ENCODE peak calls at places on chromosomes 4 and X, in six cellular contexts. C is iPS DF 6.9; M is SK-N-SH; L is lower lobe of right lung; D is Jurkat, Clone E6-1; E is tibial nerve. R is an unnamed sample.

GRCh38 chrX:139905743-139906142 is 27.1 kb downstream of the ATP11C start:
- DNase-seq in E (no peak), L (no peak), M (no peak), D (peak; percentile 65), C (no peak), R (no peak)

GRCh38 chr4:77012726-77013125 is 63.1 kb downstream of the CCNI start:
- DNase-seq in M (peak; percentile 16), C (no peak), E (no peak), L (no peak), D (no peak), R (peak; percentile 43)

GRCh38 chr4:96675916-96676315 is 836.0 kb downstream of the PDHA2 start:
- DNase-seq in C (no peak), M (no peak), L (no peak), E (no peak), D (no peak), R (no peak)

GRCh38 chrX:152913354-152913753 is 15.5 kb downstream of the ZNF185 start:
- DNase-seq in D (no peak), L (no peak), E (no peak), M (no peak), C (no peak), R (no peak)

GRCh38 chr4:115664285-115664684 is 550.9 kb upstream of the NDST4 start:
- DNase-seq in M (peak; percentile 34), D (no peak), E (no peak), L (no peak), C (no peak), R (no peak)

GRCh38 chrX:148593146-148593545 is 92.7 kb downstream of the AFF2 start:
- DNase-seq in M (no peak), E (no peak), L (no peak), D (no peak), C (no peak), R (no peak)

GRCh38 chrX:49877397-49878101 is 1.7 kb upstream of the USP27X start:
- DNase-seq in E (no peak), M (no peak), D (no peak), C (no peak), L (no peak), R (no peak)

GRCh38 chr4:76448211-76448610 is 13.2 kb downstream of the SHROOM3 start:
- DNase-seq in E (no peak), C (no peak), M (no peak), D (no peak), L (no peak), R (no peak)

GRCh38 chr4:74540193-74540592 is 95.3 kb downstream of the AREG start:
- DNase-seq in E (no peak), C (no peak), L (no peak), M (no peak), D (no peak), R (no peak)

GRCh38 chr4:89653012-89653411 is 183.9 kb downstream of the SNCA start:
- DNase-seq in E (no peak), C (no peak), L (no peak), D (no peak), M (no peak), R (no peak)

GRCh38 chrX:44871114-44871645 is 1.8 kb upstream of the KDM6A start:
- DNase-seq in D (no peak), C (no peak), E (no peak), L (peak; percentile 46), M (no peak), R (peak; percentile 23)

GRCh38 chr4:85741921-85742591 is 267.1 kb downstream of the ARHGAP24 start:
- DNase-seq in C (no peak), M (peak; percentile 37), E (no peak), L (no peak), D (no peak), R (no peak)

GRCh38 chr4:87950516-87950915 is 25.0 kb upstream of the SPP1 start:
- DNase-seq in C (no peak), M (no peak), E (no peak), D (no peak), L (no peak), R (no peak)

GRCh38 chr4:140188975-140189374 is 35.0 kb upstream of the MAML3 start:
- DNase-seq in C (no peak), M (no peak), D (no peak), E (no peak), L (peak; percentile 49), R (peak; percentile 78)

GRCh38 chr4:53651142-53651720 is 59.9 kb upstream of the LNX1 start:
- DNase-seq in D (no peak), E (no peak), C (no peak), L (peak; percentile 62), M (no peak), R (no peak)

GRCh38 chrX:36609653-36610585 is 398.2 kb upstream of the FAM47C start:
- DNase-seq in E (no peak), D (no peak), M (no peak), C (no peak), L (no peak), R (no peak)

GRCh38 chrX:108516184-108516583 is 76.5 kb downstream of the COL4A5 start:
- DNase-seq in C (no peak), M (no peak), E (no peak), D (no peak), L (no peak), R (no peak)

GRCh38 chr4:62119195-62119594 is 919.1 kb downstream of the ADGRL3 start:
- DNase-seq in L (no peak), D (no peak), C (no peak), M (peak; percentile 59), E (no peak), R (no peak)

DNA sequence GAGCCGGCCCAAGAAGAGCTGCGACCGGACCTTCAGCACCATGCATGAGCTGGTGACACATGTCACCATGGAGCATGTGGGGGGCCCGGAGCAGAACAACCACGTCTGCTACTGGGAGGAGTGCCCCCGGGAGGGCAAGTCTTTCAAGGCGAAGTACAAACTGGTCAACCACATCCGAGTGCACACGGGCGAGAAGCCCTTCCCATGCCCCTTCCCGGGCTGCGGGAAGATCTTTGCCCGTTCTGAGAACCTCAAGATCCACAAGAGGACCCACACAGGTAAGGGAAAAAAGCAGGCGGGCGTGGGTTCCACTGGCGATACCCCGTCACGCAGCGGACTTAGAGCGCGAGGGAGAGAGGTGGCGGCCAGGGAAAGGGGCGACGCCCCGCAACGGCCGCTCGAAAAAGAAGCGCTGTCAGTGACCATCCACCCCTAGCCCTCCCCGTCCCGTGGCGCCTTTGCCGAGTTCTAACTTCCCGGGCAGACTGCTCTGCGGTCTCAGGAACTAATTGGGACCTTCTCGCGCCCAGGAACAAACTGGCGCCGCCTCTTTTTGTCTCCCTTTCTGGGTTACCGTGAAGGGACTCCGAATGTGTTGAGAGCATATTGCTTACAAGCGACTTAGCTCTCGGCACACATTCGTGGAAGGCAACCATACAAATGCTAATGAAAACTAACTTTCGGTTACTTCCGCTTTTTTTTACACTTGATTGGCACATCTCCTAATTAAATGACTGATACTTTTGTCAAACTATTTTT is 1.7 kb downstream of the ZIC3 start:
- DNase-seq in E (no peak), L (no peak), D (no peak), M (no peak), C (no peak), R (no peak)
- H3K4me3 ChIP-seq in E (no peak overlapping the region), L (no peak overlapping the region), D (no peak overlapping the region), M (no peak overlapping the region), C (peak overlapping the region; percentile 100), R (no peak overlapping the region)

DNA sequence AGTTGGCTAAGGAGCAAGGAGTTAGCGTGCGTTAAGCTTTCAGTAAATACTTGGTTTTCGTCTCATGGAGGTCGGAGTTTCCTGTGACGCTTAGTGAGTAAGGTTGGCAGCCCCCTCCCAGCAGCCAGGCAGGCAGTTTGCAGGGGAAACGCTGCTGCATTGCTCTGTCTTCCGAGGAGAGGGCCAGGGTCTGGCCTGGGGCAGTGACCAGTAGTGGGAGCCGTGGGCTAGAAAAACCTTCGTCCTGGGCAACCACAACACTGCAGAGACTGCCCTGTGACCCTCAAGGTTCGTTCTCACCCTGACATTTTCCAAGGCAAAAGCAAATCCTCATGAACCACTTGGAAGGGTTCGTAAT is 432 bp downstream of the TMEM175 start:
- DNase-seq in E (no peak), M (peak; percentile 61), C (no peak), L (no peak), D (no peak), R (no peak)
- H3K4me3 ChIP-seq in E (peak overlapping the region; percentile 99), M (peak overlapping the region; percentile 98), C (peak overlapping the region; percentile 93), L (peak overlapping the region; percentile 97), D (peak overlapping the region; percentile 98), R (peak overlapping the region; percentile 79)

DNA sequence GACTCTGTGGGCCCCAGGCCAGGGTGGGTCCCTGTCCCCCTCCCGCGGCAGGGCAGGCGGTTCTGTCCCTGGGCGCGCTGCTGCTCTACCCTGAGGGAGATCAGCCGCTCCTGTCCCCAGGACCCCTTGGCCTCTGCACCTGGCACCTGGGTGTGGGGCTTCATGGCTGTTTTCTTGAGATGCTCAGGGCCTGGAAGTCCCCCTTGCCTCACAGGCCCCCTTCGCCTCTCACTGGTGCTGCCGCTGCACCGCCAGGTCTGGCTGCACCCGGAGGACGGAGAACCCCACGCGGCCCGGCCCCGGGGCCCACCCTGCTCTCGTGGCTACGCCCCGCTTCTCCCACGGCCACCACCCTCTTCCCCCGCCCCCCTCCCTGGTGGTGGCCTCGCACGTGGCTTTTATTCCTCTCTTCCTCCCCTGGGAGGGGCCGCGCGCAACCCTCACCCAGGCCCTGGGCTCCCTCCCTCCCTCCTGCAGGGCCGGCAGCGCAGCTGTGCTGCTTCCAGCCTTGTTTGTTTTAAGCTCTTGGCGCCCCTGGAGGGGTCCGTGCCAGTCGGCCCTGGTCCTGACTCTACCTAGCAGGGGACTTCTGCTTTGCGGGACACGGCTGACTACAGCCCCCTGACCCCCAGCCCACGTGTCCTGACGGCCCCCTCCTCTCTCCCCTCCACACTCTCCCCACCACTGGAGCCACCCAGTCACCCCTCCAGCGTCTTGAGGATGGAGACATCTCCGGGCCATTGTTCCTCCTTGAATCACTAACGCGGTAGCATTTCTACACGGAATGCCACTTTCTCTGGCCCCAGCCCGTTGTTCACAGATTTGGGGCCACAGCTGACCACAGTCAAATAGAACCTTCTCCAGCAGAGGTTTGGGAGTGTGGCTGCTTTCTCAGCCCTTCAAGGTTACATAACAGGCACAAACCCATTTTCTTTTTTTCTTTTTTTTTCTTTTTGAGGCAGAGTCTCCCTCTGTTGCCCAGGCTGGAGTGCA is 20.6 kb upstream of the CLDN24 start:
- DNase-seq in M (peak; percentile 48), D (no peak), C (no peak), L (no peak), E (no peak), R (no peak)
- H3K4me3 ChIP-seq in M (no peak overlapping the region), D (no peak overlapping the region), C (no peak overlapping the region), L (no peak overlapping the region), E (no peak overlapping the region), R (no peak overlapping the region)

GRCh38 chr4:13530823-13531608 is 13.3 kb downstream of the NKX3-2 start:
- DNase-seq in L (no peak), D (no peak), M (peak; percentile 22), C (no peak), E (no peak), R (no peak)

GRCh38 chr4:13533670-13534343 is 10.5 kb downstream of the NKX3-2 start:
- DNase-seq in D (no peak), E (no peak), C (no peak), M (peak; percentile 15), L (no peak), R (no peak)

GRCh38 chr4:13529130-13529919 is 15.0 kb downstream of the NKX3-2 start:
- DNase-seq in E (no peak), L (no peak), D (no peak), C (no peak), M (peak; percentile 30), R (no peak)

GRCh38 chr4:13528823-13529129 is 15.5 kb downstream of the NKX3-2 start:
- DNase-seq in E (no peak), C (no peak), L (no peak), M (peak; percentile 27), D (no peak), R (no peak)

GRCh38 chr4:13531609-13531998 is 12.7 kb downstream of the NKX3-2 start:
- DNase-seq in D (no peak), E (no peak), M (no peak), C (no peak), L (no peak), R (no peak)
- H3K4me3 ChIP-seq in D (no peak overlapping the region), E (no peak overlapping the region), M (no peak overlapping the region), C (no peak overlapping the region), L (no peak overlapping the region), R (no peak overlapping the region)

GRCh38 chr4:8537041-8537461 is 43.1 kb upstream of the GPR78 start:
- DNase-seq in L (no peak), C (no peak), E (peak; percentile 38), D (no peak), M (no peak), R (peak; percentile 65)
- H3K4me3 ChIP-seq in L (no peak overlapping the region), C (no peak overlapping the region), E (no peak overlapping the region), D (no peak overlapping the region), M (no peak overlapping the region), R (no peak overlapping the region)

R was measured in ovary.